ENCODE peak calls at places on chromosome 5, in five cellular contexts. One of them, this sample, is unnamed.
A peak's percentile ranks its signal among the peaks of the same experiment; 100 is the strongest.

GRCh38 chr5:147835386-147835798 is 3.9 kb upstream of the SPINK1 start:
- DNase-seq in A549: peak; percentile 82
- DNase-seq in PC-9: peak; percentile 89
- DNase-seq in mucosa of descending colon: no peak
- DNase-seq in cardiac muscle cell: no peak
- DNase-seq in this sample: no peak

GRCh38 chr5:113140837-113141661 is 164.5 kb downstream of the DCP2 start:
- DNase-seq in A549: no peak
- DNase-seq in PC-9: peak; percentile 69
- DNase-seq in mucosa of descending colon: no peak
- DNase-seq in cardiac muscle cell: no peak
- DNase-seq in this sample: no peak

GRCh38 chr5:143355710-143356109 is 47.8 kb downstream of the NR3C1 start:
- DNase-seq in A549: peak; percentile 94
- DNase-seq in PC-9: peak; percentile 86
- DNase-seq in mucosa of descending colon: peak; percentile 52
- DNase-seq in cardiac muscle cell: peak; percentile 9
- DNase-seq in this sample: no peak

GRCh38 chr5:53438486-53439472 is 41.6 kb upstream of the FST start:
- DNase-seq in A549: no peak
- DNase-seq in PC-9: no peak
- DNase-seq in mucosa of descending colon: no peak
- DNase-seq in cardiac muscle cell: no peak
- DNase-seq in this sample: no peak

GRCh38 chr5:108437425-108437824 is 55.5 kb upstream of the FBXL17 start:
- DNase-seq in A549: no peak
- DNase-seq in PC-9: no peak
- DNase-seq in mucosa of descending colon: no peak
- DNase-seq in cardiac muscle cell: no peak
- DNase-seq in this sample: no peak

GRCh38 chr5:143019614-143020515 is 249.7 kb downstream of the ARHGAP26 start:
- DNase-seq in A549: no peak
- DNase-seq in PC-9: no peak
- DNase-seq in mucosa of descending colon: no peak
- DNase-seq in cardiac muscle cell: peak; percentile 46
- DNase-seq in this sample: no peak

GRCh38 chr5:80139573-80139972 is 104.4 kb downstream of the THBS4 start:
- DNase-seq in A549: no peak
- DNase-seq in PC-9: no peak
- DNase-seq in mucosa of descending colon: peak; percentile 49
- DNase-seq in cardiac muscle cell: no peak
- DNase-seq in this sample: no peak

GRCh38 chr5:158858746-158859145 is 241.0 kb downstream of the EBF1 start:
- DNase-seq in A549: no peak
- DNase-seq in PC-9: no peak
- DNase-seq in mucosa of descending colon: no peak
- DNase-seq in cardiac muscle cell: no peak
- DNase-seq in this sample: no peak

GRCh38 chr5:63963080-63963735 is 963 bp upstream of the HTR1A start:
- DNase-seq in A549: peak; percentile 68
- DNase-seq in PC-9: peak; percentile 43
- DNase-seq in mucosa of descending colon: peak; percentile 81
- DNase-seq in cardiac muscle cell: peak; percentile 92
- DNase-seq in this sample: no peak

GRCh38 chr5:16548115-16548514 is 68.7 kb downstream of the RETREG1 start:
- DNase-seq in A549: no peak
- DNase-seq in PC-9: no peak
- DNase-seq in mucosa of descending colon: no peak
- DNase-seq in cardiac muscle cell: no peak
- DNase-seq in this sample: no peak

GRCh38 chr5:79955496-79956172 is 35.4 kb downstream of the MTX3 start:
- DNase-seq in A549: no peak
- DNase-seq in PC-9: no peak
- DNase-seq in mucosa of descending colon: no peak
- DNase-seq in cardiac muscle cell: no peak
- DNase-seq in this sample: no peak

GRCh38 chr5:72328172-72328571 is 8.0 kb downstream of the PTCD2 start:
- DNase-seq in A549: peak; percentile 53
- DNase-seq in PC-9: no peak
- DNase-seq in mucosa of descending colon: no peak
- DNase-seq in cardiac muscle cell: no peak
- DNase-seq in this sample: no peak

DNA sequence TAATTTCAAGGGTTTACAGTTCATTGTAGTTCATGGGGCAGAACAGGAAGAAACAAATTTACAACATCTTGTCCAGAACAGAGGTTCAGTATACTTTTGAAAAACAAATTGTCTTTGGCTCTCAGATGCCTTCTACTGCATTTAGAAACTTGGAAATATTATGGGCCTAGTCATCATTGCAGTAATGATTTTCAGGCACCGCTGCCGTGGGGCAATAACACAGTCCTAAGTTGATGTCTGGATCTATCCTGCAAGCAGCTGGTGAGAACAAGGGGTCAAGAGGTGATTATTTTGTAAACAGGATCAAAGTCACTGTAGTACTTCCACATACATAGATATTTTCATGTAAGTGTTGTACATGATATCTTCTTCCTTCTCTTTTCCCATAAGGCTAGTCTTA is 82.5 kb upstream of the CAST start:
- DNase-seq in A549: no peak
- DNase-seq in PC-9: no peak
- DNase-seq in mucosa of descending colon: no peak
- DNase-seq in cardiac muscle cell: no peak
- DNase-seq in this sample: no peak
- TF ChIP-seq CTCF in A549: no peak
- TF ChIP-seq CTCF in PC-9: no peak
- TF ChIP-seq CTCF in mucosa of descending colon: no peak
- TF ChIP-seq CTCF in cardiac muscle cell: no peak
- TF ChIP-seq CTCF in this sample: no peak

GRCh38 chr5:28014779-28015178 is 976.4 kb upstream of the CDH9 start:
- DNase-seq in A549: peak; percentile 47
- DNase-seq in PC-9: peak; percentile 44
- DNase-seq in mucosa of descending colon: no peak
- DNase-seq in cardiac muscle cell: no peak
- DNase-seq in this sample: no peak

GRCh38 chr5:28012538-28012937 is 974.2 kb upstream of the CDH9 start:
- DNase-seq in A549: peak; percentile 10
- DNase-seq in PC-9: no peak
- DNase-seq in mucosa of descending colon: no peak
- DNase-seq in cardiac muscle cell: no peak
- DNase-seq in this sample: no peak

DNA sequence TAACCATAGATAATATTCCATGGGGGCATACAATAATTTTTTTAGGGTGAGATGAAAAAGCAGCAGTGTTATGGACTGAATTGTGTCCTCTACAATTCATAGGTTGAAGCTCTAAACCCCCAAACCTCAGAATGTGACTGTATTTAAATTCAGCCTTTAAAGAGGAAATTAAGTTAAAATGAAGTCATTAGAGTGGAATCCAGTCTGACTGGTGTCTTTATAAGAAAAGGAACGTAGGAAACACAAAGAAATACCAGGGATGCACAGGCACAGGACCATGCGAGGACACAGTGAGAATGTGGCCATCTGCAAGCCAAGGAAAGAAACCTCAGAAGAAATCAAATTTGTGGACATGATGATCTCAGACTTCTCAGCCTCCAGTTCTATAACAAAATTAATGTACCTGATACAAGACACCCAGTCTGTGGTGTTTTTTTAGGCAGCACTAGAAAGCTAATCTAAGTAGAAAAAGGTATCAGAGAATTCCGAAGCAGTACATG is 971.2 kb upstream of the CDH9 start:
- DNase-seq in A549: no peak
- DNase-seq in PC-9: no peak
- DNase-seq in mucosa of descending colon: no peak
- DNase-seq in cardiac muscle cell: no peak
- DNase-seq in this sample: no peak
- H3K9me3 ChIP-seq in A549: peaks cover 27% of the 10 kb centered on the region
- H3K9me3 ChIP-seq in PC-9: no peaks in the 10 kb centered on the region
- H3K9me3 ChIP-seq in mucosa of descending colon: peaks cover 60% of the 10 kb centered on the region
- H3K9me3 ChIP-seq in cardiac muscle cell: no peaks in the 10 kb centered on the region
- H3K9me3 ChIP-seq in this sample: peaks cover 4% of the 10 kb centered on the region

GRCh38 chr5:75481024-75481423 is 30.4 kb downstream of the CERT1 start:
- DNase-seq in A549: no peak
- DNase-seq in PC-9: no peak
- DNase-seq in mucosa of descending colon: no peak
- DNase-seq in cardiac muscle cell: no peak
- DNase-seq in this sample: no peak

GRCh38 chr5:75484605-75485004 is 26.8 kb downstream of the CERT1 start:
- DNase-seq in A549: no peak
- DNase-seq in PC-9: no peak
- DNase-seq in mucosa of descending colon: no peak
- DNase-seq in cardiac muscle cell: no peak
- DNase-seq in this sample: no peak

DNA sequence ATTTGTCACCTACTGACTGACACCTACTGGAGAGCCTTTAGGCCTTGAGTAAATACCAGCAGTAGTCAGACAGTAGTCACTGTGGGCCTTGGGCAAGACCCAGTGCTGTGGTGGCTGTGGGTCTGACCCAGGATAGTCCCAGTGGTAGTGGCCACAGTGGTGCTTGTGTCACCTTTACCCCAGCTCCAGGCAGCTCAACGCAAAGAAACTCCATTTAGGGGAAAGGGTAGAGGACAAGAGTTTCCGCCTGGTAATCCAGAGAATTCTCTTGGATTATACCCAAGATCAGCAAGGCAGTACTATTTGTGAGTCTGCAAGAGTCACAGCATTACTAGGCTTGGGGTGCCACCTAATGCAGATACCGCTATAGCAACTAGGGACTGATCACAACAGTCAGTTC is 28.9 kb downstream of the CERT1 start:
- DNase-seq in A549: no peak
- DNase-seq in PC-9: no peak
- DNase-seq in mucosa of descending colon: no peak
- DNase-seq in cardiac muscle cell: no peak
- DNase-seq in this sample: no peak
- TF ChIP-seq CTCF in A549: no peak
- TF ChIP-seq CTCF in PC-9: no peak
- TF ChIP-seq CTCF in mucosa of descending colon: no peak
- TF ChIP-seq CTCF in cardiac muscle cell: no peak
- TF ChIP-seq CTCF in this sample: no peak

DNA sequence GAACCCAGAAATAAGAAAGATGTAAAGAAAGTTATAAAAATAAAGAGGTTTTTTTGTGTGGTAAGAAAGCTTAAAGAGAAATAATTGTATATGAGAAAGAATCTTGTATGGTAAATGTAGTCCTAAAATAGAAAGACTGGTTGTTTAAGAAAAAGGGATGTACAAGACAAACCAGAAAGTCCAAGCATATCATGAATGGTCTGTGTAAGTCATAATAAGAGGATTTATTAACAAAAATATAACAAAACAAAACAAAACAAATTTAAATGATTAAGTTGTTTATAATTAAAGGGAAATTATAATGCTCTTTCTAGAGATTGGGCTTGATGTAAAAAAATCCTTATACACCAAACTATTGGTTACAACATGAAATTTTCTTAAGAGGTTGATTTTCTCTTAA is 590.4 kb upstream of the PTGER4 start:
- DNase-seq in A549: peak; percentile 28
- DNase-seq in PC-9: peak; percentile 20
- DNase-seq in mucosa of descending colon: no peak
- DNase-seq in cardiac muscle cell: no peak
- DNase-seq in this sample: no peak
- H3K9me3 ChIP-seq in A549: no peaks in the 10 kb centered on the region
- H3K9me3 ChIP-seq in PC-9: peaks cover 33% of the 10 kb centered on the region
- H3K9me3 ChIP-seq in mucosa of descending colon: peaks cover 24% of the 10 kb centered on the region
- H3K9me3 ChIP-seq in cardiac muscle cell: no peaks in the 10 kb centered on the region
- H3K9me3 ChIP-seq in this sample: no peaks in the 10 kb centered on the region

GRCh38 chr5:32585446-32586250 is at the start of gene SUB1:
- DNase-seq in A549: peak; percentile 92
- DNase-seq in PC-9: peak; percentile 87
- DNase-seq in mucosa of descending colon: peak; percentile 98
- DNase-seq in cardiac muscle cell: peak; percentile 96
- DNase-seq in this sample: peak; percentile 97
- TF ChIP-seq CTCF in A549: peak; percentile 13
- TF ChIP-seq CTCF in PC-9: no peak
- TF ChIP-seq CTCF in mucosa of descending colon: no peak
- TF ChIP-seq CTCF in cardiac muscle cell: no peak
- TF ChIP-seq CTCF in this sample: no peak

GRCh38 chr5:11476866-11477265 is 427.4 kb downstream of the CTNND2 start:
- DNase-seq in A549: no peak
- DNase-seq in PC-9: no peak
- DNase-seq in mucosa of descending colon: no peak
- DNase-seq in cardiac muscle cell: no peak
- DNase-seq in this sample: no peak
- H3K9me3 ChIP-seq in A549: no peaks in the 10 kb centered on the region
- H3K9me3 ChIP-seq in PC-9: no peaks in the 10 kb centered on the region
- H3K9me3 ChIP-seq in mucosa of descending colon: no peaks in the 10 kb centered on the region
- H3K9me3 ChIP-seq in cardiac muscle cell: no peaks in the 10 kb centered on the region
- H3K9me3 ChIP-seq in this sample: no peaks in the 10 kb centered on the region

GRCh38 chr5:165630211-165630866 is 2124.9 kb downstream of the MAT2B start:
- DNase-seq in A549: peak; percentile 56
- DNase-seq in PC-9: no peak
- DNase-seq in mucosa of descending colon: peak; percentile 43
- DNase-seq in cardiac muscle cell: peak; percentile 84
- DNase-seq in this sample: no peak
- TF ChIP-seq CTCF in A549: peak; percentile 64
- TF ChIP-seq CTCF in PC-9: peak; percentile 88
- TF ChIP-seq CTCF in mucosa of descending colon: peak; percentile 38
- TF ChIP-seq CTCF in cardiac muscle cell: peak; percentile 76
- TF ChIP-seq CTCF in this sample: peak; percentile 81

GRCh38 chr5:152717393-152717792 is 312.3 kb upstream of the NMUR2 start:
- DNase-seq in A549: no peak
- DNase-seq in PC-9: no peak
- DNase-seq in mucosa of descending colon: no peak
- DNase-seq in cardiac muscle cell: no peak
- DNase-seq in this sample: no peak
- H3K9me3 ChIP-seq in A549: no peaks in the 10 kb centered on the region
- H3K9me3 ChIP-seq in PC-9: no peaks in the 10 kb centered on the region
- H3K9me3 ChIP-seq in mucosa of descending colon: peaks cover 6% of the 10 kb centered on the region
- H3K9me3 ChIP-seq in cardiac muscle cell: no peaks in the 10 kb centered on the region
- H3K9me3 ChIP-seq in this sample: no peaks in the 10 kb centered on the region

GRCh38 chr5:38321978-38322377 is 63.6 kb downstream of the EGFLAM start:
- DNase-seq in A549: no peak
- DNase-seq in PC-9: peak; percentile 22
- DNase-seq in mucosa of descending colon: no peak
- DNase-seq in cardiac muscle cell: no peak
- DNase-seq in this sample: no peak

GRCh38 chr5:38317887-38318286 is 59.5 kb downstream of the EGFLAM start:
- DNase-seq in A549: no peak
- DNase-seq in PC-9: no peak
- DNase-seq in mucosa of descending colon: no peak
- DNase-seq in cardiac muscle cell: peak; percentile 33
- DNase-seq in this sample: no peak

GRCh38 chr5:38319486-38319885 is 61.1 kb downstream of the EGFLAM start:
- DNase-seq in A549: no peak
- DNase-seq in PC-9: no peak
- DNase-seq in mucosa of descending colon: no peak
- DNase-seq in cardiac muscle cell: no peak
- DNase-seq in this sample: no peak

GRCh38 chr5:38316544-38317224 is 58.3 kb downstream of the EGFLAM start:
- DNase-seq in A549: no peak
- DNase-seq in PC-9: no peak
- DNase-seq in mucosa of descending colon: no peak
- DNase-seq in cardiac muscle cell: no peak
- DNase-seq in this sample: no peak
- TF ChIP-seq CTCF in A549: no peak
- TF ChIP-seq CTCF in PC-9: no peak
- TF ChIP-seq CTCF in mucosa of descending colon: no peak
- TF ChIP-seq CTCF in cardiac muscle cell: no peak
- TF ChIP-seq CTCF in this sample: no peak

GRCh38 chr5:141362719-141363118 is 1.2 kb upstream of the PCDHGA5 start:
- DNase-seq in A549: no peak
- DNase-seq in PC-9: no peak
- DNase-seq in mucosa of descending colon: no peak
- DNase-seq in cardiac muscle cell: no peak
- DNase-seq in this sample: no peak
- H3K9me3 ChIP-seq in A549: peaks cover 66% of the 10 kb centered on the region
- H3K9me3 ChIP-seq in PC-9: peaks cover 9% of the 10 kb centered on the region
- H3K9me3 ChIP-seq in mucosa of descending colon: peaks cover 68% of the 10 kb centered on the region
- H3K9me3 ChIP-seq in cardiac muscle cell: peaks cover 3% of the 10 kb centered on the region
- H3K9me3 ChIP-seq in this sample: peaks cover 23% of the 10 kb centered on the region